ENCODE peak calls at places on chromosomes 16 and 17, in four cellular contexts. P, B, N and C are unnamed samples.
A peak's percentile ranks its signal among the peaks of the same experiment; 100 is the strongest.

GRCh38 chr16:56753410-56753809 is 23.5 kb downstream of the NUP93 start:
- DNase-seq in B (no peak), P (no peak), N (no peak), C (no peak)

GRCh38 chr17:48002208-48002919 is 31.5 kb downstream of the CDK5RAP3 start:
- DNase-seq in B (peak; percentile 78), N (no peak), P (no peak), C (peak; percentile 50)

GRCh38 chr17:54007855-54008254 is 185.1 kb downstream of the KIF2B start:
- DNase-seq in P (no peak), B (no peak), N (no peak), C (no peak)

GRCh38 chr17:58088624-58089023 is 5.4 kb downstream of the DYNLL2 start:
- DNase-seq in N (no peak), B (no peak), P (no peak), C (peak; percentile 0)

GRCh38 chr17:77594416-77595209 is 363.9 kb upstream of the TNRC6C start:
- DNase-seq in N (no peak), P (no peak), B (no peak), C (no peak)

GRCh38 chr16:11258553-11259287 is 2.7 kb upstream of the SOCS1 start:
- DNase-seq in N (peak; percentile 46), P (peak; percentile 70), B (no peak), C (no peak)

GRCh38 chr16:12267491-12267890 is 291.0 kb downstream of the SNX29 start:
- DNase-seq in B (no peak), P (no peak), N (no peak), C (no peak)

GRCh38 chr17:50845260-50846147 is 10.1 kb downstream of the WFIKKN2 start:
- DNase-seq in B (no peak), P (no peak), N (no peak), C (peak; percentile 70)

GRCh38 chr17:38883592-38884526 is 14.0 kb downstream of the LASP1 start:
- DNase-seq in P (no peak), N (no peak), B (no peak), C (no peak)

GRCh38 chr16:78075800-78076199 is 23.7 kb upstream of the WWOX start:
- DNase-seq in B (no peak), N (no peak), P (no peak), C (no peak)

GRCh38 chr17:70288540-70289290 is 119.4 kb downstream of the KCNJ2 start:
- DNase-seq in B (no peak), P (no peak), N (no peak), C (no peak)

GRCh38 chr17:64635647-64636305 is 26.3 kb downstream of the SMURF2 start:
- DNase-seq in P (no peak), B (no peak), N (no peak), C (peak; percentile 22)

GRCh38 chr16:81201267-81201666 is 37.2 kb upstream of the BCO1 start:
- DNase-seq in P (no peak), N (peak; percentile 6), B (no peak), C (no peak)

GRCh38 chr17:81565231-81565630 is 13.1 kb upstream of the FAAP100 start:
- DNase-seq in B (no peak), P (no peak), N (no peak), C (no peak)

GRCh38 chr17:81844327-81844851 is 9.5 kb upstream of the PPP1R27 start:
- DNase-seq in N (no peak), B (no peak), P (no peak), C (no peak)

GRCh38 chr16:85056211-85056748 is 28.7 kb downstream of the KIAA0513 start:
- DNase-seq in N (peak; percentile 22), B (peak; percentile 51), P (no peak), C (peak; percentile 36)

GRCh38 chr17:34579979-34580684 is 750 bp downstream of the TMEM132E start:
- DNase-seq in N (peak; percentile 28), P (no peak), B (no peak), C (peak; percentile 77)

GRCh38 chr17:28827672-28828071 is 14.9 kb downstream of the FAM222B start:
- DNase-seq in P (no peak), B (no peak), N (no peak), C (no peak)

GRCh38 chr17:61997649-61998048 is 67.4 kb downstream of the MED13 start:
- DNase-seq in P (no peak), B (no peak), N (no peak), C (peak; percentile 42)

GRCh38 chr16:1779234-1779701 is 3.1 kb downstream of the SPSB3 start:
- DNase-seq in B (no peak), P (no peak), N (no peak), C (no peak)

GRCh38 chr16:84361546-84361945 is 6.8 kb upstream of the ATP2C2 start:
- DNase-seq in P (no peak), N (no peak), B (peak; percentile 46), C (no peak)

GRCh38 chr16:78493573-78493972 is 394.1 kb downstream of the WWOX start:
- DNase-seq in B (no peak), P (no peak), N (no peak), C (no peak)

GRCh38 chr17:43540821-43541674 is 5.1 kb downstream of the ETV4 start:
- DNase-seq in B (no peak), N (no peak), P (no peak), C (no peak)